ENCODE peak calls at places on chromosome 13, in five cellular contexts. K is endothelial cell of umbilical vein, I is H1, G is heart left ventricle, H is IMR-90. P is an unnamed sample.

GRCh38 chr13:101917475-101917810 is 465.0 kb downstream of the ITGBL1 start:
- DNase-seq in K (no peak), H (no peak), I (peak; percentile 51), G (no peak), P (no peak)

GRCh38 chr13:30968734-30969335 is 36.4 kb downstream of the TEX26 start:
- DNase-seq in G (no peak), H (peak; percentile 55), K (no peak), I (no peak), P (no peak)

GRCh38 chr13:80101040-80101439 is 239.9 kb downstream of the SPRY2 start:
- DNase-seq in H (no peak), K (no peak), G (no peak), I (no peak), P (no peak)

GRCh38 chr13:79782541-79783216 is 301.7 kb downstream of the NDFIP2 start:
- DNase-seq in K (peak; percentile 93), H (peak; percentile 77), G (peak; percentile 88), I (peak; percentile 66), P (no peak)

GRCh38 chr13:50589139-50589538 is 254.4 kb downstream of the DLEU7 start:
- DNase-seq in K (no peak), G (peak; percentile 35), H (peak; percentile 91), I (no peak), P (no peak)

GRCh38 chr13:38804061-38804460 is 117.2 kb downstream of the FREM2 start:
- DNase-seq in I (no peak), H (no peak), G (no peak), K (no peak), P (no peak)

GRCh38 chr13:98080280-98080679 is 62.6 kb upstream of the FARP1 start:
- DNase-seq in G (no peak), K (no peak), I (no peak), H (no peak), P (no peak)

GRCh38 chr13:26025196-26025595 is 26.6 kb downstream of the SHISA2 start:
- DNase-seq in K (no peak), I (peak; percentile 46), G (no peak), H (no peak), P (no peak)

GRCh38 chr13:26022538-26023292 is 29.1 kb downstream of the SHISA2 start:
- DNase-seq in G (peak; percentile 89), I (peak; percentile 39), H (peak; percentile 47), K (no peak), P (no peak)

GRCh38 chr13:79385694-79386093 is 20.4 kb downstream of the RBM26 start:
- DNase-seq in H (no peak), K (peak; percentile 44), G (no peak), I (no peak), P (no peak)

GRCh38 chr13:95133498-95133897 is 167.8 kb downstream of the ABCC4 start:
- DNase-seq in G (no peak), K (no peak), H (no peak), I (no peak), P (no peak)

GRCh38 chr13:22278336-22278929 is 607.6 kb downstream of the FGF9 start:
- DNase-seq in I (peak; percentile 67), K (no peak), G (peak; percentile 46), H (peak; percentile 63), P (no peak)
- TF ChIP-seq CTCF in I (peak; percentile 50), K (no peak), G (peak; percentile 45), H (peak; percentile 69), P (peak; percentile 39)

DNA sequence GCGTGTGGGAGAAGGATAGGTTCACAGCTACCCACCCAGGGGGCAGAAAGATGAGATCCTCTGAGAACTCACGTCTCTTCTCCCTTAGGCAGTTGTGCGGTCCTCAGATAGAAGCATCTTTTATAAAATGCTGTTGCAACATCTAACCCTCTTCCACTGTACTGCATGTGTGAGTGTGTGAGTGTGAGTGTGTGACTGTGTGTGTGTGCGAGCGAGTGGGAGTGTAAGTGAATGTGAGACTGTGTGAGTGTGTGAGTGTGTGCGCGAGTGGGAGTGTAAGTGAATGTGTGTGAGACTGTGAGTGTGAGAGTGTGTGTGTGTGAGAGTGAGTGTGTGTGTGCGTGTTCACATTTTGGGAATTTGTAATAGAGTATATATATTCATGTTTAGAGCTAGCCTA is 55.6 kb upstream of the F7 start:
- DNase-seq in H (no peak), G (no peak), K (no peak), I (no peak), P (no peak)
- H3K4me1 ChIP-seq in H (no peaks in the 10 kb centered on the region), G (peaks cover 14% of the 10 kb centered on the region), K (no peaks in the 10 kb centered on the region), I (peaks cover 2% of the 10 kb centered on the region), P (no peaks in the 10 kb centered on the region)

GRCh38 chr13:19863323-19864017 is at the start of gene ZMYM5:
- DNase-seq in K (peak; percentile 100), H (peak; percentile 99), G (peak; percentile 99), I (peak; percentile 96), P (peak; percentile 92)

GRCh38 chr13:19864018-19864338 is 529 bp upstream of the ZMYM5 start:
- DNase-seq in K (peak; percentile 85), H (no peak), G (peak; percentile 84), I (no peak), P (peak; percentile 23)

GRCh38 chr13:19862511-19863313 is 737 bp downstream of the ZMYM5 start:
- DNase-seq in G (peak; percentile 39), I (peak; percentile 63), H (peak; percentile 7), K (peak; percentile 48), P (no peak)

GRCh38 chr13:19861762-19862161 is 1.7 kb downstream of the ZMYM5 start:
- DNase-seq in K (no peak), G (no peak), H (no peak), I (no peak), P (no peak)

DNA sequence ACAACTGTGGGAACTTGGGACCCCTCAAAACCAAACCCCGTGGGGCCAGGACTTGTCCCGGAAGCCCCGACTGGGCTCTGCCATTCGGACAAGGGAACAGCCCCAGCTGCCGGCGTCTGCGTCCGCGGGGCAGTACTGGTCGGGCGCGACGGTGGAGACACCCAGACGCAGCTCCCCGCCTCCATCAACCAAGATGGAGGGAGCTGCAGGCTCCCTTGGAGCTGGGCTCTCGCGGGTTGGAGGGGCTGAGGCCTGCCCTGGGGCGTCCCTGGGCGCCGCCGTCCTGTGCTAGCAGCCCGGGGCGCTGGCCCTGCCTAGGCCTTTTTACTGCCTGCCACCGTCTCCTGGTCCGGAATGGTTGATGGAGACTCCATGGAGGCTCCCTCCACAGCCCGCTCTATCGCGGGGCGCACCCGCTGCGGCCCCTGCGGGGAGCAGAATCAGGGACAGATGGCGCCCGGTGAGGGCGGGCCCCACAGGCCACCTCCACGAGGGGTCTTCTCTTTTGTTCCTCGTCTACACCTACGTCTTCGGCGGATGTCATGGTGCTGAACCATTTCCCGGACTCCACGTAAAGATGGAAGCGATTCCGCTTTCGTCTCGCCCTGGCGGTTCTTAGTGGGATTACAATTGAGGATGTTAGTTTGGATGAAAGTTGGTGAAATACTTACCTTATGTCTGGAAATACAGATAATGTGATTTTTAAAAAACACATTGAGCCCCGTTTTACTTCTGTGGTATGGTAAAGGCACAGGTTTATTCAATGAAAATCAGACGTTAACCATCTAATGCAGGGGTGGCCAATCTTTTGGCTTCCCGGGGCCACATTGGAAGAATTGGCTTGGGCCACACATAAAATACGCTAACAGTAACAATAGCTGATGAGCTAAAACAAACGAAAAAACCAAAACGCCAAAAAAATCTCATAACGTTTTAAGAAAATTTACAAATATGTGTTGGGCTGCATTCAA is 1.2 kb upstream of the ZMYM5 start:
- DNase-seq in I (peak; percentile 83), K (peak; percentile 75), H (peak; percentile 9), G (peak; percentile 66), P (peak; percentile 23)
- TF ChIP-seq POLR2A in I (peak; percentile 53), K (no peak), H (no peak), G (no peak), P (no peak)

GRCh38 chr13:33373624-33374023 is 88.1 kb upstream of the STARD13 start:
- DNase-seq in K (no peak), I (no peak), G (no peak), H (no peak), P (no peak)
- TF ChIP-seq CTCF in K (no peak), I (no peak), G (no peak), H (peak; percentile 9), P (no peak)

GRCh38 chr13:33205224-33205623 is 80.3 kb downstream of the STARD13 start:
- DNase-seq in I (no peak), H (no peak), G (no peak), K (peak; percentile 65), P (no peak)
- H3K4me1 ChIP-seq in I (peaks cover 1% of the 10 kb centered on the region), H (peaks cover 30% of the 10 kb centered on the region), G (peaks cover 30% of the 10 kb centered on the region), K (peaks cover 54% of the 10 kb centered on the region), P (peaks cover 52% of the 10 kb centered on the region)

GRCh38 chr13:109790071-109790470 is 3.7 kb upstream of the IRS2 start:
- DNase-seq in K (no peak), H (no peak), I (no peak), G (no peak), P (no peak)

GRCh38 chr13:109788372-109789195 is 2.2 kb upstream of the IRS2 start:
- DNase-seq in K (no peak), G (no peak), H (no peak), I (no peak), P (no peak)

GRCh38 chr13:109789262-109789661 is 2.9 kb upstream of the IRS2 start:
- DNase-seq in I (no peak), G (no peak), H (no peak), K (no peak), P (no peak)

GRCh38 chr13:109792416-109793090 is 6.2 kb upstream of the IRS2 start:
- DNase-seq in K (no peak), I (no peak), H (no peak), G (no peak), P (no peak)

GRCh38 chr13:109790951-109791605 is 4.7 kb upstream of the IRS2 start:
- DNase-seq in G (no peak), K (peak; percentile 34), H (peak; percentile 41), I (no peak), P (no peak)
- TF ChIP-seq POLR2A in G (no peak), K (no peak), H (no peak), I (no peak), P (no peak)

P was measured in esophagus squamous epithelium.